ENCODE peak calls at places on chromosomes 12 and 14, in nine cellular contexts. O is pancreas; W is activated naive CD4-positive, alpha-beta T cell; K is T-helper 17 cell; A is activated T-cell treated with anti-CD3 and anti-CD28 coated beads for 1 hour; J is 8988T; I is KG1; R is neural crest cell; C is stimulated activated effector memory CD8-positive, alpha-beta T cell treated with anti-CD3 and anti-CD28 coated beads, Interleukin-12 subunit alpha, Interleukin-12 subunit beta, amount 100 ng/mL, for 72 hours. Z is an unnamed sample.

GRCh38 chr14:82412545-82412944 is 878.9 kb upstream of the SEL1L start:
- DNase-seq in O (no peak), W (no peak), K (no peak), A (no peak), J (no peak), I (no peak), R (no peak), C (no peak), Z (no peak)

GRCh38 chr14:71469936-71470335 is 462.3 kb upstream of the RGS6 start:
- DNase-seq in O (no peak), W (no peak), K (no peak), A (no peak), J (no peak), I (no peak), R (no peak), C (no peak), Z (no peak)

GRCh38 chr12:12228402-12228801 is 38.4 kb downstream of the LRP6 start:
- DNase-seq in O (no peak), W (no peak), K (no peak), A (no peak), J (no peak), I (no peak), R (no peak), C (no peak), Z (no peak)

GRCh38 chr14:36820111-36820709 is 158.6 kb downstream of the PAX9 start:
- DNase-seq in O (no peak), W (no peak), K (no peak), A (no peak), J (no peak), I (no peak), R (no peak), C (no peak), Z (no peak)

GRCh38 chr12:3532931-3533702 is 42.1 kb downstream of the PRMT8 start:
- DNase-seq in O (no peak), W (no peak), K (no peak), A (no peak), J (no peak), I (no peak), R (no peak), C (no peak), Z (no peak)

GRCh38 chr12:7868391-7868790 is 4.3 kb downstream of the SLC2A14 start:
- DNase-seq in O (no peak), W (no peak), K (no peak), A (no peak), J (no peak), I (no peak), R (no peak), C (no peak), Z (no peak)

GRCh38 chr12:104164635-104165034 is 26.6 kb upstream of the NFYB start:
- DNase-seq in O (no peak), W (no peak), K (no peak), A (no peak), J (no peak), I (no peak), R (no peak), C (no peak), Z (no peak)

GRCh38 chr14:54778618-54779017 is 124.0 kb downstream of the GCH1 start:
- DNase-seq in O (no peak), W (no peak), K (no peak), A (no peak), J (no peak), I (no peak), R (no peak), C (no peak), Z (no peak)

GRCh38 chr12:24398605-24399004 is 449.1 kb upstream of the SOX5 start:
- DNase-seq in O (no peak), W (no peak), K (no peak), A (no peak), J (no peak), I (no peak), R (no peak), C (no peak), Z (no peak)

GRCh38 chr12:101018540-101018939 is 191.5 kb downstream of the SLC5A8 start:
- DNase-seq in O (no peak), W (no peak), K (no peak), A (no peak), J (peak; percentile 16), I (no peak), R (no peak), C (no peak), Z (no peak)